ENCODE peak calls at places on chromosomes 3 and 15, in four cellular contexts. P, S, D and U are unnamed samples.

GRCh38 chr3:126314305-126315082 is 42.7 kb downstream of the KLF15 start:
- DNase-seq in P (no peak), S (no peak), D (no peak), U (peak; percentile 27)

GRCh38 chr3:15796771-15797599 is 794 bp downstream of the ANKRD28 start:
- DNase-seq in P (peak; percentile 27), S (peak; percentile 49), D (no peak), U (peak; percentile 62)

GRCh38 chr3:149971403-149972075 is 844 bp upstream of the PFN2 start:
- DNase-seq in P (peak; percentile 78), S (peak; percentile 86), D (peak; percentile 1), U (peak; percentile 90)

GRCh38 chr15:76311071-76311956 is at the start of gene ETFA:
- DNase-seq in P (peak; percentile 93), S (peak; percentile 98), D (peak; percentile 82), U (peak; percentile 98)

GRCh38 chr15:22240951-22241350 is 160.6 kb downstream of the OR4M2 start:
- DNase-seq in P (no peak), S (no peak), D (no peak), U (no peak)

GRCh38 chr15:37034392-37034791 is 66.0 kb downstream of the MEIS2 start:
- DNase-seq in P (no peak), S (no peak), D (no peak), U (no peak)

GRCh38 chr3:173135059-173135458 is 6.0 kb downstream of the SPATA16 start:
- DNase-seq in P (no peak), S (no peak), D (no peak), U (no peak)

GRCh38 chr3:64766463-64766862 is 78.7 kb upstream of the ADAMTS9 start:
- DNase-seq in P (no peak), S (no peak), D (no peak), U (no peak)

GRCh38 chr15:25608926-25609325 is 170.1 kb upstream of the UBE3A start:
- DNase-seq in P (no peak), S (peak; percentile 81), D (no peak), U (no peak)

GRCh38 chr3:102346897-102347296 is 87.9 kb upstream of the ZPLD1 start:
- DNase-seq in P (no peak), S (no peak), D (no peak), U (no peak)

GRCh38 chr3:146374146-146374545 is 95.2 kb downstream of the PLSCR2 start:
- DNase-seq in P (no peak), S (no peak), D (no peak), U (no peak)

GRCh38 chr3:117059054-117059989 is 349.7 kb downstream of the TUSC7 start:
- DNase-seq in P (peak; percentile 10), S (no peak), D (no peak), U (no peak)

GRCh38 chr15:62469874-62470688 is 305.0 kb upstream of the C2CD4B start:
- DNase-seq in P (no peak), S (peak; percentile 83), D (no peak), U (peak; percentile 81)

GRCh38 chr3:178406206-178406605 is 130.0 kb upstream of the KCNMB2 start:
- DNase-seq in P (no peak), S (no peak), D (no peak), U (no peak)

GRCh38 chr15:95495033-95495541 is 835.4 kb upstream of the NR2F2 start:
- DNase-seq in P (no peak), S (peak; percentile 3), D (no peak), U (peak; percentile 57)

GRCh38 chr15:56001476-56002078 is 8.2 kb upstream of the NEDD4 start:
- DNase-seq in P (no peak), S (no peak), D (no peak), U (no peak)